ENCODE peak calls at places on chromosomes 12 and 14, in nine cellular contexts. Q is H1, F is ovary, G is endothelial cell of umbilical vein, O is A549, T is heart left ventricle, V is testis, N is lower leg skin, E is esophagus squamous epithelium. B is an unnamed sample.

GRCh38 chr12:2311001-2311778 is 258.4 kb downstream of the CACNA1C start:
- DNase-seq in Q (no peak), F (no peak), G (no peak), O (no peak), T (no peak), V (no peak), N (no peak), E (no peak), B (no peak)

GRCh38 chr12:13049816-13050215 is 5.6 kb downstream of the FAM234B start:
- DNase-seq in Q (no peak), F (no peak), G (peak; percentile 66), O (no peak), T (no peak), V (no peak), N (no peak), E (no peak), B (no peak)

GRCh38 chr14:103224996-103225874 is 102.0 kb downstream of the TNFAIP2 start:
- DNase-seq in Q (no peak), F (no peak), G (no peak), O (no peak), T (no peak), V (no peak), N (no peak), E (no peak), B (no peak)

GRCh38 chr14:69152181-69152943 is 557 bp downstream of the DCAF5 start:
- DNase-seq in Q (no peak), F (peak; percentile 15), G (peak; percentile 40), O (no peak), T (peak; percentile 49), V (no peak), N (no peak), E (no peak), B (peak; percentile 10)

GRCh38 chr12:28537474-28537873 is 347.2 kb downstream of the CCDC91 start:
- DNase-seq in Q (no peak), F (no peak), G (no peak), O (no peak), T (no peak), V (no peak), N (no peak), E (no peak), B (no peak)

GRCh38 chr12:101277443-101277842 is 2.5 kb upstream of the UTP20 start:
- DNase-seq in Q (no peak), F (no peak), G (no peak), O (no peak), T (no peak), V (no peak), N (no peak), E (no peak), B (no peak)

GRCh38 chr12:57190037-57190436 is 26.6 kb upstream of the NXPH4 start:
- DNase-seq in Q (no peak), F (no peak), G (peak; percentile 29), O (no peak), T (peak; percentile 47), V (peak; percentile 55), N (no peak), E (no peak), B (no peak)

GRCh38 chr12:57575771-57576612 is 15.0 kb upstream of the PIP4K2C start:
- DNase-seq in Q (no peak), F (no peak), G (no peak), O (no peak), T (no peak), V (no peak), N (no peak), E (no peak), B (peak; percentile 12)

DNA sequence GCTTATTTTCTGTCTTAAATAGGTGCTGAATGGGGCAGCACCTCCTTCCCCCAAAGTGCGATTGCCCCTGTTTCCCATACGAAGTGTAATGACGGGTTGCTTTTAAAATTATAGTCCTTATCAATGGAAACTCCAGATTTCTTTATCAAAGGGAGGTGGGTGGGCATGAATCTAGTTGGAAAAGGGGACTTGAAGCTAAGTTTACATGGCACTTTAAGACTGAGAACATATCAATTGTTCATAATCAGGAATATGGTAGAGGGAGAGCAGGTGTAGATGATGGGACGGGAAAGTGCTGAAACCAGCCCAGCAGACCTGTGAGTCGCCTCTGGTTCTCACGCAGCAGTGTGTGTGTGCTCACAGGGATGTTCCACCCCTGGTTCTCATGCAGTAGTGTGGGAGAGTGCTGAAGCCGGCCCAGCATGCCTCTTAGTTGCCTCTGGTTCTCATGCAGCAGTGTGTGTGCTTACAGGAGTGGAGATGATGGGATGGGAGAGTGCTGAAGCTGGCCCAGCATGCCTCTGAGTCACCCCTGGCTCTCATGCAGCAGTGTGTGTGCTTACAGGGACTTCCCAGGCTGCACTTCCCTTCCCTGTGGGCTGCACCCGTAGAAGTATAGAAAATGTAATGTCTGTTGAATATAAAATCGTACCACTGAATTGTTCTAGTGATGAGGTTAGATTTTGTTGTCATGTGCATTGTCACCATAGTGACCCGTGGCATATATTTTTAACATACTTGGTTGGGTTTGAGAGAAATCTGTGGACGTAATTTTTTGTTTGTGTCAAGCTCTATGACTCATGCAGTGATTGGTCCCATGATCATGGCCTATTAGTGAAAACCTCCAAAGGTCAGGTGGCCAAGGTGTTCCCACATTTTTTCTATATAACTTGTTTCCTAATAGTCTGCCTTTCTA is 51.6 kb downstream of the GPATCH2L start:
- DNase-seq in Q (peak; percentile 5), F (peak; percentile 48), G (peak; percentile 41), O (peak; percentile 77), T (peak; percentile 10), V (no peak), N (peak; percentile 18), E (no peak), B (no peak)
- TF ChIP-seq POLR2A in Q (peak; percentile 32), F (no peak), G (no peak), O (no peak), T (no peak), V (no peak), N (no peak), E (no peak), B (no peak)

GRCh38 chr14:50001146-50001998 is 108.5 kb downstream of the ARF6 start:
- DNase-seq in Q (no peak), F (no peak), G (no peak), O (peak; percentile 65), T (no peak), V (peak; percentile 77), N (peak; percentile 71), E (no peak), B (peak; percentile 78)

GRCh38 chr14:49999826-50000214 is 106.9 kb downstream of the ARF6 start:
- DNase-seq in Q (no peak), F (no peak), G (no peak), O (no peak), T (no peak), V (no peak), N (no peak), E (no peak), B (no peak)

GRCh38 chr14:49999216-49999761 is 106.4 kb downstream of the ARF6 start:
- DNase-seq in Q (no peak), F (no peak), G (peak; percentile 76), O (peak; percentile 87), T (peak; percentile 81), V (peak; percentile 69), N (peak; percentile 87), E (peak; percentile 31), B (peak; percentile 89)

GRCh38 chr14:50001999-50002925 is 109.4 kb downstream of the ARF6 start:
- DNase-seq in Q (no peak), F (no peak), G (no peak), O (no peak), T (no peak), V (no peak), N (no peak), E (no peak), B (peak; percentile 41)

DNA sequence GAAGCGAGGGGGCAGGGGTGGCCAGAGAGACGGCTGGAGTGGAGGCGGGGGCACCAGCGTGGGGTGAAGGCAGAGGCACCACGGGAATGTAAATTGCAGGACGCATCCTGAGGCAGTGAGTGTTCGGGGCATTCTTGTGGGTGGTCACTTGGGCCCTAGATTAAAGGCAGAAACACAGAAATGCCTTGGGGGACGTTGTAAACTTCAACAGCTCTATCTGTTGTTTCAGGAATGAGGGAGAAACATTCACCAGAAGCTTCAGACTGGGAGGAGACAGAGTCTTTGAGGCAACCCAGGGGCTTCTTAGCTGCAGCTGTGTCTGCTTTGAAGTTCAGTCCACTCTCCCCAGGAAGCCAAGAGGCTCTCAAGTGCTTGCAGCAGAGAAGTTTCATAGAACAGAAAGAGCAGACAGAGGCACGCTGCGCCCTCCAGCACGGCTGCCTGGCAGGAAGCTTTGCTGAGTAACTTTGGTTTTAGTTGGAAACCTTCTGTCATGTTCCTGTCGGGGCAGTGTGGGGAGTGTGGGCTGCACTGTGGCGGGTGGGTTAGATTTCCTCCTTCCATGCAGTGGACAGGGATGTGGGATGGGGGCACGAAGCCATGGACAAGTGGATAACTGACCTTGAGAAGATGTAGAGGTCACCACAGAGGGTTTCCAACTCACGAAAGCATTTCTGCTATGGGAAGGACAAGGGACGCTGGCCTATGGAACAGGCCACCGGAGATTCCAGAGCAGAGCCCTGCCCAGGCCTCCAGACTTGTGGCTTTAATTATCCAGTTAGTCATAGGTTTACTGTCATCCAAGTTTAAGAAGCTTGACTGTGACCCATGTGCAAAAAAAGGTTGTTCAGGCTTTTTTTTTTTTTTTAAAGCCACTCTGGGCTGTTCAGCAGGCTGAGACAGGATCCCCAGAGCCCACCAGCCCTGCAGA is 107.6 kb downstream of the ARF6 start:
- DNase-seq in Q (no peak), F (peak; percentile 30), G (peak; percentile 67), O (no peak), T (peak; percentile 60), V (peak; percentile 68), N (peak; percentile 72), E (no peak), B (peak; percentile 76)
- TF ChIP-seq POLR2A in Q (no peak), F (no peak), G (no peak), O (peak; percentile 9), T (no peak), V (no peak), N (no peak), E (no peak), B (peak; percentile 59)

DNA sequence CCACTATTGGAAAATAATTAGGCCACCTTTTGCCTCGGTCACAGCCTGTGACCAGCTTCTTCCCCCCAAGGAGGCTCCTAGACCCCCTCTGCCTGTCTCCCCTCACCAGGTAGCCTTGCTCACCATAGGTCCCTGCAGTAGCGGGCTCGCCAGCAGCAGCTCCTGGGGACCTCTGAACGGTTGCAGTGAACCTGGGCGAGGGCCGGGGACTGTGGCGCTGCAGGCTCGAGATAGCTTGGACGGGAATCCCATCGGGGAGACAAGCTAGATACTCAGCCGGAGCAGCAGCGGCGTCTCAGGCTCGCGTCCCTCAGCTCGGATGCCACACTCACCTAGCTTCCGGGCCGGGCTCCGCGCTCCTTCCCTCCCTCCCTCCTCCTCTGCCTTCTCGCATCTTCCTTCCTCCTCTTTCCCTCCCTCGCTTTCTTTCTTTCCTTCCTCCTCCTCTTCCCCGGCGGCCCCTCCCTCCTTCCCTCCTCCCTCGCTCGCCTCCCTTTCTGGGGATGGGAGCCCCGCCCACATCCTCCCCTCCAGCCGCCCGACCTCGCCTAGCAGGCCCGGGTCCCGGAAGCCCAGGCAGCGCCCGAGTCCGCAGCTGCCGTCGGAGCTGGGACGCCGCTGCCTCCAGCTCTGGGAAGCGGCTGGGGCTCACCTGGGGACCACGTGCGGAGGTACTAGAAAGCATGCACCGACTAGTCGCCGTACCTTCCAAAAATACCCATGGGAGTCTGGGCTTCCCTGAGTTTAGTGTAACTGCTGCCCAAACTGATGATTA is at the start of gene BMP4:
- DNase-seq in Q (peak; percentile 81), F (peak; percentile 92), G (peak; percentile 86), O (no peak), T (peak; percentile 90), V (peak; percentile 48), N (peak; percentile 89), E (no peak), B (peak; percentile 77)
- TF ChIP-seq POLR2A in Q (no peak), F (peak; percentile 43), G (peak; percentile 73), O (peak; percentile 38), T (peak; percentile 74), V (no peak), N (no peak), E (no peak), B (peak; percentile 55)

DNA sequence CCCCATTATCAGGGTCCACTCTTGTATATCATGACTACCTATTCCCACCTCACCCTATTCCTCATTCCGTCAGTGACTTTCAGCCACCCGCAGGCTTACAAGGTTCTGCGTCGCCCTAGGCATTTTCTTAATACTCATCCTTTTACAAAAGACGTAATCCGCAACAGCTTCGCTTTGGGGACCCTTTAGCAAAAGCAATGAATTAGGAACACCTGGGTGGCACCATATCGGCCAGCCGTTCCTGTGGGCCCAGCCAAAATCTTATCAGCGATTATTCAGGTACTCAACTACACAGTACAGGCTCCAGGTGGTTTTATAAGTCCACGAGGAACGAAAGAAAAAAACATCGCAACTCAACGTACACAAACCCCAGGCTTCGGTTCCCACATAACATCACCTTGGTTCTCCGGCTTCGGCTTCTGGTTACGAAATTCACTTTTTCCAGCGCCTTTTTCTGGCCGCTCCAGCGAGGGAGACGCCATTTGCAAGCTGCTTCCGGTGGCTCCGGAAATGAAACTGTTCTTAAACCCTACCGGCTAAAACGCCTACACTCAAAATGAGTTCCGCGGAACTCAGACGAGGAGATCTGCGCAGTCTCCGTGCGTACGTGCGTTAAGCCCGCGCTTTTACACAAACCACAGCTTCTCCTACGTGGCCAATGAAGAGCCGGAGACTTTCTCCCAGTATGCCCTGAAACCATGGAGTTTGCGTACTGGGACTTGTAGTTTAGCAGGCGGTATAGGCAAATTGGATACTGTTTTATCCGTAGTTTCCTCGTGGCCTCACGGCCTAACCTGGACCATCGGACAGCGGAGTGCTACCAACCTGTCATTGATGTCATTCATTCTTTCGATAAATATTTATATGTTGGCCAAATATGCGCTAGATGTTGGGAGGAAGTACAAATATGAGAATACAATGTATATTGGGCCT is at the start of gene KRR1:
- DNase-seq in Q (peak; percentile 94), F (peak; percentile 86), G (peak; percentile 99), O (peak; percentile 84), T (peak; percentile 93), V (peak; percentile 97), N (peak; percentile 93), E (peak; percentile 53), B (peak; percentile 94)
- TF ChIP-seq POLR2A in Q (peak; percentile 92), F (no peak), G (peak; percentile 66), O (peak; percentile 41), T (peak; percentile 43), V (no peak), N (no peak), E (no peak), B (peak; percentile 60)